ENCODE peak calls at places on chromosomes 5 and 9, in ten cellular contexts. U, M, R, B, Y, N, F, V, K and L are unnamed samples.

GRCh38 chr5:66362021-66362420 is 217.9 kb downstream of the SREK1 start:
- DNase-seq in U (no peak), M (no peak), R (no peak), B (no peak), Y (no peak), N (no peak), F (no peak), V (no peak), K (no peak), L (no peak)

GRCh38 chr5:133662578-133662977 is 50.2 kb upstream of the FSTL4 start:
- DNase-seq in U (no peak), M (peak; percentile 68), R (no peak), B (no peak), Y (no peak), N (no peak), F (no peak), V (no peak), K (no peak), L (no peak)

GRCh38 chr5:179261301-179262125 is 83.7 kb downstream of the ADAMTS2 start:
- DNase-seq in U (no peak), M (no peak), R (no peak), B (peak; percentile 8), Y (peak; percentile 4), N (no peak), F (no peak), V (peak; percentile 60), K (no peak), L (peak; percentile 64)

GRCh38 chr9:20513126-20513913 is 109.0 kb downstream of the MLLT3 start:
- DNase-seq in U (no peak), M (no peak), R (no peak), B (no peak), Y (peak; percentile 68), N (no peak), F (no peak), V (no peak), K (no peak), L (no peak)

GRCh38 chr9:127980056-127980705 is 608 bp downstream of the EEIG1 start:
- DNase-seq in U (no peak), M (no peak), R (no peak), B (peak; percentile 65), Y (peak; percentile 58), N (no peak), F (peak; percentile 28), V (peak; percentile 75), K (no peak), L (peak; percentile 56)

GRCh38 chr5:180135967-180136641 is 64.5 kb upstream of the RNF130 start:
- DNase-seq in U (no peak), M (no peak), R (no peak), B (no peak), Y (no peak), N (no peak), F (no peak), V (peak; percentile 48), K (no peak), L (no peak)

GRCh38 chr9:124594215-124594614 is 87.0 kb upstream of the NR5A1 start:
- DNase-seq in U (no peak), M (no peak), R (no peak), B (no peak), Y (no peak), N (no peak), F (no peak), V (no peak), K (no peak), L (no peak)

GRCh38 chr9:15135167-15135792 is 171.7 kb downstream of the TTC39B start:
- DNase-seq in U (peak; percentile 90), M (peak; percentile 63), R (peak; percentile 73), B (peak; percentile 69), Y (peak; percentile 88), N (peak; percentile 71), F (peak; percentile 68), V (peak; percentile 78), K (peak; percentile 55), L (peak; percentile 77)

GRCh38 chr9:98146101-98146991 is 27.3 kb upstream of the TRIM14 start:
- DNase-seq in U (no peak), M (peak; percentile 94), R (no peak), B (no peak), Y (peak; percentile 92), N (peak; percentile 83), F (peak; percentile 57), V (no peak), K (no peak), L (no peak)

GRCh38 chr5:67092447-67093023 is 104.1 kb downstream of the CD180 start:
- DNase-seq in U (no peak), M (no peak), R (no peak), B (no peak), Y (peak; percentile 36), N (no peak), F (peak; percentile 7), V (no peak), K (no peak), L (no peak)

GRCh38 chr5:141650851-141651727 is at the start of gene FCHSD1:
- DNase-seq in U (no peak), M (peak; percentile 97), R (no peak), B (peak; percentile 87), Y (peak; percentile 84), N (peak; percentile 56), F (peak; percentile 98), V (peak; percentile 95), K (peak; percentile 74), L (peak; percentile 76)

GRCh38 chr5:73668422-73669116 is 42.6 kb downstream of the ARHGEF28 start:
- DNase-seq in U (no peak), M (no peak), R (no peak), B (no peak), Y (no peak), N (no peak), F (no peak), V (no peak), K (no peak), L (no peak)

GRCh38 chr5:173714551-173715428 is 98.3 kb upstream of the BOD1 start:
- DNase-seq in U (no peak), M (peak; percentile 95), R (no peak), B (no peak), Y (peak; percentile 66), N (peak; percentile 31), F (peak; percentile 85), V (no peak), K (no peak), L (no peak)

GRCh38 chr9:135663857-135664256 is 748 bp downstream of the LCN9 start:
- DNase-seq in U (no peak), M (no peak), R (no peak), B (no peak), Y (no peak), N (no peak), F (peak; percentile 1), V (no peak), K (no peak), L (no peak)

GRCh38 chr5:19058216-19058615 is 929.8 kb downstream of the CDH18 start:
- DNase-seq in U (no peak), M (no peak), R (no peak), B (no peak), Y (no peak), N (no peak), F (no peak), V (no peak), K (no peak), L (no peak)

GRCh38 chr9:21681641-21682040 is 120.8 kb upstream of the MTAP start:
- DNase-seq in U (no peak), M (no peak), R (no peak), B (no peak), Y (no peak), N (no peak), F (no peak), V (no peak), K (no peak), L (no peak)

GRCh38 chr5:152171888-152172287 is 233.2 kb downstream of the NMUR2 start:
- DNase-seq in U (no peak), M (no peak), R (no peak), B (no peak), Y (no peak), N (no peak), F (no peak), V (no peak), K (no peak), L (no peak)

GRCh38 chr9:99103909-99104458 is 929 bp upstream of the TGFBR1 start:
- DNase-seq in U (no peak), M (peak; percentile 59), R (no peak), B (no peak), Y (peak; percentile 58), N (no peak), F (peak; percentile 42), V (no peak), K (no peak), L (peak; percentile 42)